ENCODE peak calls at places on chromosomes 13 and 19, in seven cellular contexts. R, J, A, I, D, G and C are unnamed samples.

GRCh38 chr19:41951686-41952172 is 7.4 kb downstream of the RABAC1 start:
- DNase-seq in I (peak; percentile 99), G (peak; percentile 89), R (peak; percentile 65), A (peak; percentile 85), D (peak; percentile 86), J (peak; percentile 76), C (peak; percentile 88)

GRCh38 chr19:22945560-22945959 is 57.4 kb downstream of the ZNF728 start:
- DNase-seq in J (peak; percentile 11), A (peak; percentile 5), D (peak; percentile 40), I (no peak), R (peak; percentile 16), G (no peak), C (no peak)

GRCh38 chr13:106182404-106182803 is 353.1 kb downstream of the EFNB2 start:
- DNase-seq in R (peak; percentile 92), D (peak; percentile 45), A (no peak), I (no peak), G (no peak), J (peak; percentile 90), C (no peak)

GRCh38 chr13:47628666-47629065 is 372.4 kb downstream of the SUCLA2 start:
- DNase-seq in J (no peak), I (no peak), D (no peak), R (peak; percentile 21), G (no peak), A (no peak), C (no peak)

GRCh38 chr13:91572944-91573535 is 174.6 kb downstream of the GPC5 start:
- DNase-seq in A (no peak), J (no peak), R (peak; percentile 34), I (no peak), D (no peak), G (no peak), C (no peak)

GRCh38 chr13:46844431-46844830 is 47.5 kb upstream of the ESD start:
- DNase-seq in R (peak; percentile 3), D (no peak), I (no peak), A (no peak), G (no peak), J (peak; percentile 29), C (no peak)

GRCh38 chr19:47745010-47745901 is at the start of gene NOP53:
- DNase-seq in R (peak; percentile 96), G (peak; percentile 100), D (peak; percentile 98), A (peak; percentile 98), I (peak; percentile 98), J (peak; percentile 97), C (peak; percentile 97)

GRCh38 chr13:85806553-85807175 is 7.4 kb upstream of the SLITRK6 start:
- DNase-seq in A (peak; percentile 24), R (peak; percentile 61), D (peak; percentile 40), J (peak; percentile 57), I (no peak), G (peak; percentile 72), C (no peak)

GRCh38 chr13:22041741-22042140 is 370.9 kb downstream of the FGF9 start:
- DNase-seq in A (no peak), R (no peak), D (no peak), G (no peak), J (no peak), I (no peak), C (no peak)

GRCh38 chr13:86572115-86572514 is 772.9 kb upstream of the SLITRK6 start:
- DNase-seq in G (no peak), A (no peak), D (no peak), I (no peak), J (peak; percentile 39), R (peak; percentile 80), C (no peak)

GRCh38 chr13:89238496-89238895 is 1567.3 kb downstream of the SLITRK5 start:
- DNase-seq in G (no peak), D (no peak), A (no peak), J (no peak), R (no peak), I (no peak), C (no peak)

GRCh38 chr13:45626731-45627374 is 11.3 kb upstream of the ERICH6B start:
- DNase-seq in I (no peak), A (no peak), R (no peak), D (peak; percentile 90), G (no peak), J (no peak), C (no peak)

GRCh38 chr19:50720921-50721291 is 1.3 kb upstream of the SHANK1 start:
- DNase-seq in A (no peak), J (peak; percentile 0), G (peak; percentile 17), R (peak; percentile 73), I (peak; percentile 61), D (no peak), C (no peak)

GRCh38 chr19:1942934-1943555 is 2.1 kb downstream of the CSNK1G2 start:
- DNase-seq in A (no peak), R (no peak), J (peak; percentile 25), D (no peak), G (no peak), I (no peak), C (no peak)

GRCh38 chr13:110826861-110827672 is 87.8 kb downstream of the ANKRD10 start:
- DNase-seq in D (no peak), G (no peak), I (no peak), R (no peak), A (no peak), J (no peak), C (no peak)

GRCh38 chr19:38543807-38544568 is 73.8 kb downstream of the MAP4K1 start:
- DNase-seq in G (peak; percentile 95), A (no peak), R (peak; percentile 86), I (no peak), D (peak; percentile 76), J (peak; percentile 88), C (peak; percentile 82)

GRCh38 chr13:43095771-43096719 is 72.7 kb downstream of the DNAJC15 start:
- DNase-seq in D (no peak), A (no peak), R (no peak), J (no peak), G (no peak), I (no peak), C (no peak)

GRCh38 chr13:113305208-113305607 is 8.2 kb downstream of the LAMP1 start:
- DNase-seq in J (peak; percentile 45), R (peak; percentile 76), A (no peak), D (no peak), I (no peak), G (no peak), C (no peak)
- H3K9ac ChIP-seq in J (no peak overlapping the region), R (no peak overlapping the region), A (no peak overlapping the region), D (no peak overlapping the region), I (no peak overlapping the region), G (no peak overlapping the region), C (no peak overlapping the region)

DNA sequence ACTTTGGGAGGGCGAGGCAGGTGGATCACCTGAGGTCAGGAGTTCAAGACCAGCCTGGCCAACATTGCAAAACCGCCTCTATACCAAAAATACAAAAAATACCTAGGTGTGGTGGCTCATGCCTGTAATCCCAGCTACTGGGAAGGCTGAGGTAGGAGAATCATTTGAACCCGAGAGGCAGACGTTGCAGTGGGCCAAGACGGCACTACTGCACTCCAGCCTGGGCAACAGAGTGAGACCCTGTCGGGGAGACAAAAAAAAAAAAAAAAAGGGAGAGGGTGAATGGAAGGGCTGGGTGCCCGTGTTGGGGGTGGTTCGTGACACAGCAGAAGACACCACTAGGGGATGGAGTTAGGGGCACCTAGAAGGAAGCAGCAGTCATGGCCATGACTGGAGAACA is 10.8 kb downstream of the CFD start:
- DNase-seq in D (no peak), R (no peak), G (no peak), J (no peak), A (no peak), I (no peak), C (no peak)
- H3K27ac ChIP-seq in D (no peak overlapping the region), R (peak overlapping the region; percentile 67), G (no peak overlapping the region), J (no peak overlapping the region), A (no peak overlapping the region), I (no peak overlapping the region), C (no peak overlapping the region)

DNA sequence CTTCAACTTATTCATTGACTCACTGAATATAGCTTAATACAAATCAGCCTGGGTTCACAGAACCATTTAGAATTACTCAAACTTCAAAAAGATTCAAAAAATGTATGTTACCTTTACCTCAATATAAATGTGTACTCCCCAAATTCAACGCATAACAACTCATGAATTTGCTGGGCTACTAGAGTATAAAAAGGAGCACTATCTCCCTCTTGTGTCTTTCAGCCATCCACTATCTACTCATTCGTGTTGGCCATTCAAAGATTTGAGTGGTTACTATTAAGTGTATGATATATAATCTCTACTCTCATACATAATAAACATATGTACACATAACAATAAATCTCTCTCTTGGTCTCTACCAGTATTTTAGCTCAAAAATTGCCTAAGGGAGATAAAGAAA is 20.3 kb downstream of the INTS6 start:
- DNase-seq in J (no peak), I (no peak), A (no peak), R (no peak), G (no peak), D (no peak), C (no peak)
- H2BK120ac ChIP-seq in J (no peak overlapping the region), I (no peak overlapping the region), A (no peak overlapping the region), R (no peak overlapping the region), G (no peak overlapping the region), D (no peak overlapping the region), C (no peak overlapping the region)

DNA sequence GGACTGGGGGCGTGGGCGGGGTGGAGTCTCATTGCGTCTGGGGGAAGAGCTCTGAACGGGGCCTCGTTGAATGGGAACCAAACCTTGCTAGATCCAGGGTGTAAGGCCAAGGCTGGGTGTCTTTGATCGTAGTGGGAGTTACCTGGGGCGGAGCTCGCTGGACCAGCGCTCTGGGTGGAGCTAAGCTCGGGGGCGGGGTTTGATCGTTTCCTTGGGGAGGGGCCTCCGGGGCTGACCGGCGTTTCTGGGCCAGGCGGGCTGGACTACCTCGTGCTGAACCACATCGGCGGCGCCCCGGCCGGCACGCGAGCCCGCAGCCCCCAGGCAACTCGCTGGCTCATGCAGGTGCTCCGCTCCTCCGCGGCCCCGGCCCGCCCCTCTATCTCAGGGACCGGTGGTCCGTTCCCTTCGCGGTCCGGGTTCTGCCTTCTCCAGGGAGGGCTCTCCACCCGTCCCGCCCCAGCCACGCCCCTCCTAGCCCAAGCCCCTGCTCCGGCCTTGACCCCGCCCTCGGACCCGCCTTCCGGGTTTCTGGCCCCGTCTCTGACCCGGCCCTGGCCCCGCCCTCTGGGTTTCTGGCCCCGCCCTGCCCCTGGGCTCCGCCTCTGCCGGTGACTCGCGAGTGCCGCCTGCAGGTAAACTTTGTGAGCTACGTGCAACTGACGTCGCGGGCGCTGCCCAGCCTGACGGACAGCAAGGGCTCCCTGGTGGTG is 3.3 kb upstream of the RPL36 start:
- DNase-seq in J (peak; percentile 91), A (peak; percentile 96), R (peak; percentile 83), G (peak; percentile 99), D (peak; percentile 96), I (peak; percentile 100), C (peak; percentile 97)
- H3K9ac ChIP-seq in J (peak overlapping the region; percentile 72), A (peak overlapping the region; percentile 84), R (peak overlapping the region; percentile 2), G (no peak overlapping the region), D (peak overlapping the region; percentile 67), I (no peak overlapping the region), C (no peak overlapping the region)

DNA sequence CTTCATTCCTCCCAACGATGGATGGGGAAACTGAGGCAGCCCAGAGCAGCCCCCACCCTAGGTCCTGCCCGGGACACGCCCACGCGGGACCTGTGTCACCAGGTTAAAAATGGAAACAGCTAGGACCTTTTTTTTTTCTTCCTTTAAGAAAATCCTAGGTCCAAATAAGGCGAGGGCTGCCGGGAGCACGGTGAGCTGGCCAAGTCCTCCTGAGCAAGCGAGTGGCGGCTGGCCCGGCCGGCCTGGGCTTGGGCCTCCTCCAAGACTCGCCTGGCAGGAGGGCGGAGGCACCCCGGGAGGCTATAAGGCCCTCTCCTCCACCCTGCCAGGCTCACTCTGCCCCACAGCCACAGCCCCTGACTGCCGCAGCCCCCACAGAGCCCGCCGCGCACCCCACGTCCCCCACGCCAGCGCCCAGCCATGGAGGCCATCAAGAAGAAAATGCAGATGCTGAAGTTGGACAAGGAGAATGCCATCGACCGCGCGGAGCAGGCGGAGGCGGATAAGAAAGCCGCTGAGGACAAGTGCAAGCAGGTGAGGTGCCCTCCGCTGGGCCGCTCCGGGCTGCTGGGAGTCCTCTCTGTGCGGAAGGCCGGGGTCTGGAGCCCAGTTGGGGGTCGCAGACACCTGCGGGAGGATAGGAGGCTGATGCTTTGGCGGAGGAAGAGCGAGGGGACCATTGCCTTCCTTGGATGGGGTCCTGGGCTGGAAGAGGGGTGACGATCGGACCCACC is 8.9 kb upstream of the TPM4 start:
- DNase-seq in D (no peak), G (no peak), J (no peak), R (peak; percentile 87), A (no peak), I (no peak), C (no peak)
- H3K27ac ChIP-seq in D (no peak overlapping the region), G (no peak overlapping the region), J (no peak overlapping the region), R (peak overlapping the region; percentile 72), A (no peak overlapping the region), I (no peak overlapping the region), C (no peak overlapping the region)